ENCODE peak calls at places on chromosomes 7 and 10, in six cellular contexts. Q is psoas muscle, F is HL-60, Z is A549, K is stomach, P is H1. T is an unnamed sample.

GRCh38 chr7:135878284-135878683 is 98.9 kb downstream of the MTPN start:
- DNase-seq in Z (no peak), P (no peak), F (no peak), Q (no peak), K (no peak), T (no peak)

GRCh38 chr10:8923096-8923495 is 868.6 kb downstream of the GATA3 start:
- DNase-seq in K (no peak), Q (no peak), Z (no peak), F (no peak), P (no peak), T (no peak)

GRCh38 chr10:5484205-5484604 is 15.2 kb downstream of the CALML5 start:
- DNase-seq in F (no peak), Q (no peak), P (no peak), Z (no peak), K (no peak), T (no peak)

GRCh38 chr7:27374958-27375841 is 132.6 kb downstream of the EVX1 start:
- DNase-seq in Q (no peak), K (no peak), F (no peak), Z (no peak), P (no peak), T (no peak)

GRCh38 chr7:123319911-123320310 is 120.1 kb upstream of the SLC13A1 start:
- DNase-seq in Q (no peak), F (no peak), P (no peak), K (no peak), Z (no peak), T (no peak)

GRCh38 chr7:27955596-27955995 is 215.6 kb downstream of the TAX1BP1 start:
- DNase-seq in K (no peak), Z (no peak), P (no peak), Q (no peak), F (no peak), T (no peak)

GRCh38 chr7:80165177-80165576 is 30.5 kb downstream of the GNAI1 start:
- DNase-seq in Q (no peak), F (no peak), K (no peak), Z (no peak), P (no peak), T (no peak)

GRCh38 chr7:44145969-44146897 is 5.1 kb upstream of the MYL7 start:
- DNase-seq in K (peak; percentile 83), F (peak; percentile 22), Z (peak; percentile 65), Q (peak; percentile 82), P (peak; percentile 92), T (peak; percentile 13)

GRCh38 chr10:80163741-80164341 is 31.3 kb downstream of the PLAC9 start:
- DNase-seq in K (peak; percentile 72), F (no peak), Q (peak; percentile 62), Z (no peak), P (no peak), T (no peak)

DNA sequence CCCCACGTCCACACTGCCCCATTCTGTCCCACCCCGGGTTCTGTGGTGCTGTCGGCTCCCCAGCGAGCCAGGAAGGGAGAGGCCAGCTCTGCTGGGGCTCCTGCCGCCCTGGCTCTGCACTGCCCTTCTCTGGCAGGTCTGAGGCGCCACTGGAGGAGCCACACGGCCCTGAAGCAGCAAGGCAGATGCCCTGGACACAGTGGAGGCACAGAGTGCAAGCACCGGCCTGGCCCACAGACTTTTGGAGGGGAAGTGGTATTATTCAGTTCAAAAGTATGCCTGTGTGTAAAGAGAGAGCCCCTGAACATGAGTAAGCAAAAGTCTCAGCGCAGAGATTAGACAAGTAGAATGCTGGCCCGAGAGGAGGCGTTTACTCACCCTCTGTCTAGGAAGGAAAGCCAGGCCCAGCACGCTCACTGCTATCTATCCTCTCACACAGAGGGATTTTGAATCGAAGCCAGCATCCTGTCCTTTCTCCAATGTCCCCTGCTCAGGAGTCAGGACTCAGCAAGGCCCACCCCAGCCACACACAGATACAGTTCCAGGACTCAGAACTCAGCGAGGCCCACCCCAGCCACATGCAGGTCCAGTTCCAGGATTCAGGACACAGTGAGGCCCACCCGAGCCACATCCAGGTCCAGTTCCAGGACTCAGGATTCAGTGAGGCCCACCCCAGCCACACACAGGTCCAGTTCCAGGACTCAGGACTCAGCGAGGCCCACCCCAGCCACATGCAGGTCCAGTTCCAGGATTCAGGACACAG is 115.0 kb downstream of the EGFR start:
- DNase-seq in P (no peak), Z (peak; percentile 72), Q (peak; percentile 67), K (peak; percentile 51), F (no peak), T (no peak)
- H3K27ac ChIP-seq in P (no peak overlapping the region), Z (peak overlapping the region; percentile 98), Q (peak overlapping the region; percentile 97), K (peak overlapping the region; percentile 86), F (no peak overlapping the region), T (peak overlapping the region; percentile 65)

DNA sequence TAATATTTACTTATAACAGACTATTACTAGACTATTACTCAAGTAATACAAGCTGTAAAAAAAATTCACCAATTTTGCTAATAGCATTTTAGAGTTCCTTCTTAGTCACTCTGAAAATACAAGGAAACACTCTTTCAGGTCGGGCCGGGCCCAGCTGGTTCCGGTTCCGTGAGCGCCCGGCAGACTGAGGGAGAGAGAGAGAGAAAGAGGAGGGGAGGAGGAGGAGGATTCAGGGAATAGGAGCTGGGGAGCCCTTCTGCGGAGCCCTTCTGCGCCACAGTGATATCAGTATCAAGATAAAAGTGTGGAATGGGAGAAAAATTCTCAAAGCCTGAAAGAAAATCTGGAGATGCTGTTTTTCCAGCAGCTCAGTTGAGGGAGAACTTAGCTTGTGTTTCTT is 30.5 kb upstream of the BHLHA15 start:
- DNase-seq in Q (no peak), F (no peak), P (no peak), Z (no peak), K (no peak), T (no peak)
- H3K27ac ChIP-seq in Q (no peak overlapping the region), F (no peak overlapping the region), P (no peak overlapping the region), Z (no peak overlapping the region), K (no peak overlapping the region), T (no peak overlapping the region)

GRCh38 chr7:152674860-152675760 is 831 bp downstream of the XRCC2 start:
- DNase-seq in K (no peak), Q (no peak), P (no peak), Z (peak; percentile 53), F (no peak), T (no peak)

GRCh38 chr7:152683297-152683696 is 7.4 kb upstream of the XRCC2 start:
- DNase-seq in P (no peak), F (no peak), K (no peak), Z (no peak), Q (no peak), T (no peak)

GRCh38 chr7:152673902-152674301 is 2.0 kb downstream of the XRCC2 start:
- DNase-seq in K (no peak), Q (no peak), P (no peak), F (no peak), Z (no peak), T (no peak)

GRCh38 chr7:152675761-152676636 is at the start of gene XRCC2:
- DNase-seq in F (peak; percentile 78), P (peak; percentile 97), Q (peak; percentile 91), K (peak; percentile 94), Z (peak; percentile 97), T (peak; percentile 53)

DNA sequence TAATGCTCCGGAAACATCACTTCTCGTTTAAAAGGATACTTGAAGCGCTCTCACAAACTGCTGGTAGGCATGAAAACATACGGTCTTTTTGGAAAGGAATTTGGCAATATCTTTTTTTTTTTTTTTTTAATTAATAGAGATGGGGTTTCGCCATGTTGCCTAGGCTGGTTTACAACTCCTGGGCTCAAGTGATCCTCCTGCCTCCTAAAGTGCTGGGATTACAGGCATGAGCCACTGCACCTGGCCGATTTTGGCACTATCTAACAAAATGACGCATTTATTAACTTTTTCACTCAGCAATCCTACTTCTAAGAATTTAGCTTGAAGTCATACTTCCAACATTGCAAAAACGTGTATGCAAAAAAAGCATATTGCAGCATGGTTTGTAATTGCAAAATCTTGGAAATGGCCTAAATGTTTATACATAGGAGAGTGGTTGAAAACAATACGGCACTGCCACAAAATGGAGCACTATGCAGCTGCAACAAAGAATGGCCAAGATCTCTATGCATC is 2.2 kb upstream of the XRCC2 start:
- DNase-seq in P (no peak), K (no peak), Z (no peak), F (no peak), Q (no peak), T (no peak)
- H3K27ac ChIP-seq in P (no peak overlapping the region), K (no peak overlapping the region), Z (no peak overlapping the region), F (no peak overlapping the region), Q (no peak overlapping the region), T (no peak overlapping the region)

GRCh38 chr7:137985897-137986251 is 16.0 kb downstream of the CREB3L2 start:
- DNase-seq in Q (no peak), F (no peak), P (no peak), K (no peak), Z (no peak), T (no peak)
- H3K27ac ChIP-seq in Q (no peak overlapping the region), F (no peak overlapping the region), P (no peak overlapping the region), K (peak overlapping the region; percentile 97), Z (no peak overlapping the region), T (no peak overlapping the region)

GRCh38 chr10:86966008-86966654 is 2.2 kb upstream of the ADIRF start:
- DNase-seq in F (no peak), Z (no peak), K (peak; percentile 9), Q (no peak), P (no peak), T (no peak)
- H3K27ac ChIP-seq in F (no peak overlapping the region), Z (peak overlapping the region; percentile 74), K (peak overlapping the region; percentile 60), Q (peak overlapping the region; percentile 65), P (no peak overlapping the region), T (no peak overlapping the region)

GRCh38 chr10:89367529-89367928 is 10.3 kb upstream of the IFIT1B start:
- DNase-seq in Z (no peak), Q (no peak), P (no peak), K (no peak), F (no peak), T (no peak)
- H3K27ac ChIP-seq in Z (no peak overlapping the region), Q (no peak overlapping the region), P (no peak overlapping the region), K (peak overlapping the region; percentile 23), F (no peak overlapping the region), T (peak overlapping the region; percentile 63)

GRCh38 chr10:131090761-131091661 is 220.5 kb downstream of the TCERG1L start:
- DNase-seq in Z (no peak), Q (no peak), P (peak; percentile 58), K (no peak), F (no peak), T (no peak)
- H3K27ac ChIP-seq in Z (no peak overlapping the region), Q (no peak overlapping the region), P (no peak overlapping the region), K (no peak overlapping the region), F (no peak overlapping the region), T (no peak overlapping the region)

T was measured in caudate nucleus.